ENCODE peak calls at places on chromosomes 5 and 9, in five cellular contexts. A, J, R, E and Y are unnamed samples.

GRCh38 chr9:110755179-110755578 is 86.6 kb downstream of the MUSK start:
- DNase-seq in A (no peak), J (no peak), R (no peak), E (no peak), Y (no peak)

GRCh38 chr9:128494108-128494742 is 10.3 kb upstream of the GLE1 start:
- DNase-seq in A (no peak), J (peak), R (no peak), E (no peak), Y (no peak)

GRCh38 chr5:169632946-169633345 is 4.1 kb upstream of the DOCK2 start:
- DNase-seq in A (no peak), J (no peak), R (no peak), E (no peak), Y (no peak)

GRCh38 chr5:128764910-128765309 is 200.4 kb upstream of the SLC27A6 start:
- DNase-seq in A (no peak), J (no peak), R (no peak), E (no peak), Y (no peak)

GRCh38 chr5:173753307-173754168 is 134.6 kb upstream of the CPEB4 start:
- DNase-seq in A (peak), J (peak), R (peak), E (peak), Y (no peak)

GRCh38 chr9:87594218-87594617 is 96.6 kb downstream of the DAPK1 start:
- DNase-seq in A (no peak), J (peak), R (no peak), E (peak), Y (no peak)

GRCh38 chr5:148790545-148791333 is 35.7 kb upstream of the ADRB2 start:
- DNase-seq in A (no peak), J (no peak), R (no peak), E (no peak), Y (no peak)

GRCh38 chr5:180194410-180195345 is 14.3 kb downstream of the RASGEF1C start:
- DNase-seq in A (no peak), J (no peak), R (no peak), E (no peak), Y (no peak)

GRCh38 chr9:127154390-127155191 is 32.2 kb upstream of the ANGPTL2 start:
- DNase-seq in A (no peak), J (peak), R (no peak), E (peak), Y (no peak)

GRCh38 chr5:175003531-175003930 is 279.1 kb downstream of the MSX2 start:
- DNase-seq in A (no peak), J (no peak), R (no peak), E (no peak), Y (no peak)

GRCh38 chr5:132505641-132506040 is 15.1 kb upstream of the IRF1 start:
- DNase-seq in A (no peak), J (no peak), R (no peak), E (peak), Y (no peak)

GRCh38 chr9:19479874-19480273 is 71.1 kb downstream of the ACER2 start:
- DNase-seq in A (no peak), J (no peak), R (no peak), E (no peak), Y (no peak)

GRCh38 chr5:97101189-97101910 is 41.1 kb downstream of the LIX1 start:
- DNase-seq in A (no peak), J (no peak), R (no peak), E (peak), Y (no peak)

GRCh38 chr5:126707080-126707479 is 69.9 kb upstream of the LMNB1 start:
- DNase-seq in A (no peak), J (no peak), R (no peak), E (no peak), Y (no peak)

GRCh38 chr5:91403404-91403803 is 20.3 kb upstream of the ARRDC3 start:
- DNase-seq in A (no peak), J (no peak), R (no peak), E (peak), Y (no peak)

GRCh38 chr9:36603006-36603405 is 30.3 kb downstream of the MELK start:
- DNase-seq in A (no peak), J (no peak), R (no peak), E (peak), Y (no peak)

GRCh38 chr9:98491778-98492177 is 217.0 kb downstream of the GABBR2 start:
- DNase-seq in A (peak), J (no peak), R (no peak), E (peak), Y (no peak)

GRCh38 chr5:135004376-135004775 is 29.7 kb downstream of the PITX1 start:
- DNase-seq in A (no peak), J (no peak), R (no peak), E (no peak), Y (no peak)

GRCh38 chr9:119003218-119003617 is 366.0 kb downstream of the BRINP1 start:
- DNase-seq in A (peak), J (no peak), R (no peak), E (peak), Y (no peak)

GRCh38 chr5:57434683-57435082 is 47.9 kb downstream of the ACTBL2 start:
- DNase-seq in A (no peak), J (no peak), R (no peak), E (no peak), Y (no peak)

GRCh38 chr9:127180457-127181314 is 58.3 kb upstream of the ANGPTL2 start:
- DNase-seq in A (no peak), J (peak), R (peak), E (no peak), Y (no peak)

GRCh38 chr9:82554381-82554780 is 508.6 kb downstream of the RASEF start:
- DNase-seq in A (no peak), J (no peak), R (no peak), E (no peak), Y (no peak)

GRCh38 chr5:6480133-6481051 is 31.7 kb downstream of the UBE2QL1 start:
- DNase-seq in A (no peak), J (no peak), R (no peak), E (no peak), Y (no peak)

GRCh38 chr5:1553642-1554409 is 30.1 kb upstream of the LPCAT1 start:
- DNase-seq in A (no peak), J (no peak), R (peak), E (no peak), Y (no peak)

GRCh38 chr5:31632460-31632859 is 6.5 kb upstream of the PDZD2 start:
- DNase-seq in A (no peak), J (no peak), R (no peak), E (no peak), Y (no peak)

GRCh38 chr5:169013846-169014245 is 287.1 kb downstream of the SLIT3 start:
- DNase-seq in A (no peak), J (no peak), R (no peak), E (no peak), Y (no peak)

GRCh38 chr5:176188085-176188484 is 50.1 kb upstream of the SIMC1 start:
- DNase-seq in A (no peak), J (no peak), R (peak), E (no peak), Y (no peak)

GRCh38 chr5:42005561-42006153 is 80.6 kb downstream of the FBXO4 start:
- DNase-seq in A (no peak), J (no peak), R (no peak), E (peak), Y (peak)

GRCh38 chr9:88789785-88790184 is 201.5 kb upstream of the S1PR3 start:
- DNase-seq in A (no peak), J (no peak), R (no peak), E (peak), Y (no peak)